ENCODE peak calls at places on chromosome 20, in six cellular contexts. One of them, this sample, is unnamed.

GRCh38 chr20:17202668-17203067 is 24.2 kb upstream of the PCSK2 start:
- DNase-seq in fibroblast of lung: no peak
- DNase-seq in A549: no peak
- DNase-seq in K562: no peak
- DNase-seq in cardiac muscle cell: no peak
- DNase-seq in kidney: no peak
- DNase-seq in this sample: no peak

GRCh38 chr20:20658123-20658522 is 54.3 kb downstream of the RALGAPA2 start:
- DNase-seq in cardiac muscle cell: no peak
- DNase-seq in fibroblast of lung: no peak
- DNase-seq in A549: no peak
- DNase-seq in kidney: no peak
- DNase-seq in K562: no peak
- DNase-seq in this sample: no peak

GRCh38 chr20:5608104-5608447 is 142.1 kb upstream of the SHLD1 start:
- DNase-seq in fibroblast of lung: no peak
- DNase-seq in K562: no peak
- DNase-seq in A549: no peak
- DNase-seq in kidney: no peak
- DNase-seq in cardiac muscle cell: no peak
- DNase-seq in this sample: no peak

GRCh38 chr20:51586005-51586440 is 43.5 kb upstream of the NFATC2 start:
- DNase-seq in kidney: no peak
- DNase-seq in cardiac muscle cell: peak; percentile 77
- DNase-seq in A549: peak; percentile 35
- DNase-seq in fibroblast of lung: peak; percentile 91
- DNase-seq in K562: no peak
- DNase-seq in this sample: no peak

GRCh38 chr20:9739991-9740390 is 98.9 kb downstream of the PAK5 start:
- DNase-seq in kidney: no peak
- DNase-seq in K562: no peak
- DNase-seq in A549: no peak
- DNase-seq in cardiac muscle cell: no peak
- DNase-seq in fibroblast of lung: no peak
- DNase-seq in this sample: no peak

GRCh38 chr20:63097336-63097831 is 90.6 kb upstream of the BHLHE23 start:
- DNase-seq in cardiac muscle cell: no peak
- DNase-seq in A549: no peak
- DNase-seq in kidney: peak; percentile 74
- DNase-seq in K562: no peak
- DNase-seq in fibroblast of lung: no peak
- DNase-seq in this sample: no peak

GRCh38 chr20:21820688-21821087 is 115.2 kb downstream of the PAX1 start:
- DNase-seq in cardiac muscle cell: no peak
- DNase-seq in kidney: no peak
- DNase-seq in fibroblast of lung: no peak
- DNase-seq in A549: no peak
- DNase-seq in K562: no peak
- DNase-seq in this sample: no peak

GRCh38 chr20:57958050-57958420 is 248.2 kb upstream of the PMEPA1 start:
- DNase-seq in fibroblast of lung: no peak
- DNase-seq in A549: no peak
- DNase-seq in kidney: no peak
- DNase-seq in K562: no peak
- DNase-seq in cardiac muscle cell: no peak
- DNase-seq in this sample: no peak

GRCh38 chr20:4782373-4782772 is 60.7 kb downstream of the PRND start:
- DNase-seq in fibroblast of lung: no peak
- DNase-seq in A549: no peak
- DNase-seq in K562: no peak
- DNase-seq in kidney: no peak
- DNase-seq in cardiac muscle cell: no peak
- DNase-seq in this sample: no peak

GRCh38 chr20:24894488-24894887 is 54.6 kb upstream of the CST7 start:
- DNase-seq in fibroblast of lung: no peak
- DNase-seq in A549: no peak
- DNase-seq in K562: no peak
- DNase-seq in cardiac muscle cell: no peak
- DNase-seq in kidney: no peak
- DNase-seq in this sample: no peak

GRCh38 chr20:50876816-50877215 is 54.4 kb downstream of the ADNP start:
- DNase-seq in fibroblast of lung: no peak
- DNase-seq in cardiac muscle cell: no peak
- DNase-seq in kidney: no peak
- DNase-seq in K562: no peak
- DNase-seq in A549: no peak
- DNase-seq in this sample: no peak

GRCh38 chr20:25269833-25270170 is 21.9 kb downstream of the PYGB start:
- DNase-seq in kidney: peak; percentile 49
- DNase-seq in K562: no peak
- DNase-seq in cardiac muscle cell: no peak
- DNase-seq in fibroblast of lung: no peak
- DNase-seq in A549: no peak
- DNase-seq in this sample: no peak

GRCh38 chr20:11186301-11187008 is 512.7 kb upstream of the JAG1 start:
- DNase-seq in A549: no peak
- DNase-seq in K562: no peak
- DNase-seq in cardiac muscle cell: no peak
- DNase-seq in kidney: no peak
- DNase-seq in fibroblast of lung: peak; percentile 33
- DNase-seq in this sample: no peak

GRCh38 chr20:51156041-51156795 is 133.3 kb upstream of the KCNG1 start:
- DNase-seq in kidney: no peak
- DNase-seq in K562: no peak
- DNase-seq in cardiac muscle cell: peak; percentile 94
- DNase-seq in fibroblast of lung: peak; percentile 17
- DNase-seq in A549: no peak
- DNase-seq in this sample: no peak

GRCh38 chr20:46304852-46305251 is 3.4 kb downstream of the CDH22 start:
- DNase-seq in kidney: no peak
- DNase-seq in fibroblast of lung: no peak
- DNase-seq in A549: no peak
- DNase-seq in K562: no peak
- DNase-seq in cardiac muscle cell: no peak
- DNase-seq in this sample: no peak

GRCh38 chr20:41249371-41249770 is 68.2 kb downstream of the ZHX3 start:
- DNase-seq in kidney: peak; percentile 92
- DNase-seq in cardiac muscle cell: peak; percentile 94
- DNase-seq in fibroblast of lung: peak; percentile 92
- DNase-seq in K562: no peak
- DNase-seq in A549: no peak
- DNase-seq in this sample: no peak

GRCh38 chr20:17859616-17860232 is 108.9 kb downstream of the SNX5 start:
- DNase-seq in A549: no peak
- DNase-seq in cardiac muscle cell: no peak
- DNase-seq in fibroblast of lung: no peak
- DNase-seq in K562: no peak
- DNase-seq in kidney: peak; percentile 22
- DNase-seq in this sample: no peak

GRCh38 chr20:31595654-31596411 is 9.3 kb upstream of the ID1 start:
- DNase-seq in A549: peak; percentile 74
- DNase-seq in fibroblast of lung: peak; percentile 83
- DNase-seq in K562: peak; percentile 26
- DNase-seq in kidney: peak; percentile 93
- DNase-seq in cardiac muscle cell: peak; percentile 97
- DNase-seq in this sample: peak; percentile 97

GRCh38 chr20:11585752-11586352 is 331.8 kb upstream of the BTBD3 start:
- DNase-seq in kidney: no peak
- DNase-seq in K562: no peak
- DNase-seq in A549: no peak
- DNase-seq in fibroblast of lung: peak; percentile 5
- DNase-seq in cardiac muscle cell: peak; percentile 27
- DNase-seq in this sample: no peak

GRCh38 chr20:62500237-62500864 is 24.6 kb upstream of the GATA5 start:
- DNase-seq in fibroblast of lung: peak; percentile 32
- DNase-seq in A549: peak; percentile 80
- DNase-seq in kidney: peak; percentile 90
- DNase-seq in cardiac muscle cell: peak; percentile 65
- DNase-seq in K562: peak; percentile 88
- DNase-seq in this sample: peak; percentile 90

GRCh38 chr20:25439328-25439727 is 31.9 kb downstream of the GINS1 start:
- DNase-seq in kidney: no peak
- DNase-seq in fibroblast of lung: no peak
- DNase-seq in cardiac muscle cell: no peak
- DNase-seq in K562: no peak
- DNase-seq in A549: no peak
- DNase-seq in this sample: no peak

GRCh38 chr20:20161611-20162010 is 109.3 kb downstream of the CFAP61 start:
- DNase-seq in K562: no peak
- DNase-seq in kidney: no peak
- DNase-seq in A549: no peak
- DNase-seq in cardiac muscle cell: no peak
- DNase-seq in fibroblast of lung: no peak
- DNase-seq in this sample: no peak

GRCh38 chr20:14609328-14610221 is 272.2 kb upstream of the FLRT3 start:
- DNase-seq in K562: no peak
- DNase-seq in cardiac muscle cell: no peak
- DNase-seq in A549: no peak
- DNase-seq in fibroblast of lung: no peak
- DNase-seq in kidney: no peak
- DNase-seq in this sample: no peak

GRCh38 chr20:26134606-26135005 is 438.0 kb upstream of the ZNF337 start:
- DNase-seq in K562: no peak
- DNase-seq in cardiac muscle cell: no peak
- DNase-seq in fibroblast of lung: no peak
- DNase-seq in A549: no peak
- DNase-seq in kidney: no peak
- DNase-seq in this sample: no peak

GRCh38 chr20:41316602-41317535 is 662 bp downstream of the ZHX3 start:
- DNase-seq in fibroblast of lung: peak; percentile 95
- DNase-seq in K562: peak; percentile 94
- DNase-seq in cardiac muscle cell: peak; percentile 76
- DNase-seq in kidney: peak; percentile 94
- DNase-seq in A549: peak; percentile 87
- DNase-seq in this sample: peak; percentile 44

GRCh38 chr20:5395932-5396727 is 79.4 kb upstream of the PROKR2 start:
- DNase-seq in A549: no peak
- DNase-seq in cardiac muscle cell: no peak
- DNase-seq in kidney: no peak
- DNase-seq in K562: no peak
- DNase-seq in fibroblast of lung: peak; percentile 22
- DNase-seq in this sample: no peak

GRCh38 chr20:10671221-10671849 is 2.5 kb downstream of the JAG1 start:
- DNase-seq in cardiac muscle cell: peak; percentile 95
- DNase-seq in K562: peak; percentile 35
- DNase-seq in A549: peak; percentile 98
- DNase-seq in fibroblast of lung: peak; percentile 85
- DNase-seq in kidney: peak; percentile 95
- DNase-seq in this sample: peak; percentile 57

GRCh38 chr20:11849976-11850670 is 67.6 kb upstream of the BTBD3 start:
- DNase-seq in A549: no peak
- DNase-seq in fibroblast of lung: peak; percentile 84
- DNase-seq in K562: no peak
- DNase-seq in cardiac muscle cell: peak; percentile 73
- DNase-seq in kidney: no peak
- DNase-seq in this sample: peak; percentile 45

GRCh38 chr20:1900321-1900791 is 5.1 kb downstream of the SIRPA start:
- DNase-seq in cardiac muscle cell: peak; percentile 84
- DNase-seq in K562: peak; percentile 39
- DNase-seq in A549: peak; percentile 98
- DNase-seq in kidney: no peak
- DNase-seq in fibroblast of lung: peak; percentile 81
- DNase-seq in this sample: peak; percentile 78

GRCh38 chr20:4775322-4776078 is 53.8 kb downstream of the PRND start:
- DNase-seq in A549: no peak
- DNase-seq in K562: no peak
- DNase-seq in fibroblast of lung: no peak
- DNase-seq in kidney: no peak
- DNase-seq in cardiac muscle cell: no peak
- DNase-seq in this sample: no peak

GRCh38 chr20:48797275-48797825 is 30.4 kb downstream of the PREX1 start:
- DNase-seq in fibroblast of lung: no peak
- DNase-seq in cardiac muscle cell: no peak
- DNase-seq in K562: no peak
- DNase-seq in kidney: no peak
- DNase-seq in A549: no peak
- DNase-seq in this sample: no peak

GRCh38 chr20:62931464-62931863 is 5.2 kb upstream of the DIDO1 start:
- DNase-seq in K562: no peak
- DNase-seq in fibroblast of lung: no peak
- DNase-seq in cardiac muscle cell: no peak
- DNase-seq in kidney: no peak
- DNase-seq in A549: no peak
- DNase-seq in this sample: no peak

DNA sequence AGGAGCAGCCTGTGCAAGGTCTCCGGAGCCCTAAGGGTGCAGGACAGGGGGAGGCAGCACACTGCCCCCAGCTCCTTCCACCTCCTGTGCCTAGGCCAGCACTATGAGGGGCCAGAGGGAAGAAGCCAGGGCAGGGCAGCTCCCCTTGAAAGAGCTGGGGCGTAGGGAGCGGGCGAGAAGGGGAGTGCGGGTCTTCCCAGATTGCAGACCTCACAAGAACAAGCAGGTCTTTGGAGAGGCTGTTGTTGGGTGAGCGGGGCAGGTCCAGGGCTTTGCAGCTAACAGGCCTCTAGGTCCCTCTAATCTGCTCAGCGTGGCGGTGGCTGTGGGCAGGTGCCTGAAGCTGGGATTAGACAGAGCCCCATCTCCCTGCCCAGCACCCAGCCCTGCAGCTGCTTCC is 22.4 kb upstream of the CST1 start:
- DNase-seq in fibroblast of lung: no peak
- DNase-seq in K562: no peak
- DNase-seq in A549: no peak
- DNase-seq in kidney: no peak
- DNase-seq in cardiac muscle cell: no peak
- DNase-seq in this sample: no peak
- H3K4me1 ChIP-seq in fibroblast of lung: no peaks in the 10 kb centered on the region
- H3K4me1 ChIP-seq in K562: no peaks in the 10 kb centered on the region
- H3K4me1 ChIP-seq in A549: no peaks in the 10 kb centered on the region
- H3K4me1 ChIP-seq in kidney: no peaks in the 10 kb centered on the region
- H3K4me1 ChIP-seq in cardiac muscle cell: no peaks in the 10 kb centered on the region
- H3K4me1 ChIP-seq in this sample: no peaks in the 10 kb centered on the region

GRCh38 chr20:32779500-32780215 is 17.5 kb downstream of the DNMT3B start:
- DNase-seq in K562: peak; percentile 87
- DNase-seq in cardiac muscle cell: no peak
- DNase-seq in A549: no peak
- DNase-seq in kidney: no peak
- DNase-seq in fibroblast of lung: no peak
- DNase-seq in this sample: peak; percentile 33
- H3K4me3 ChIP-seq in K562: no peak overlapping the region
- H3K4me3 ChIP-seq in cardiac muscle cell: no peak overlapping the region
- H3K4me3 ChIP-seq in A549: no peak overlapping the region
- H3K4me3 ChIP-seq in kidney: no peak overlapping the region
- H3K4me3 ChIP-seq in fibroblast of lung: no peak overlapping the region
- H3K4me3 ChIP-seq in this sample: no peak overlapping the region

GRCh38 chr20:34711813-34712430 is 7.8 kb downstream of the TP53INP2 start:
- DNase-seq in kidney: no peak
- DNase-seq in A549: no peak
- DNase-seq in fibroblast of lung: no peak
- DNase-seq in K562: no peak
- DNase-seq in cardiac muscle cell: no peak
- DNase-seq in this sample: no peak
- H3K4me1 ChIP-seq in kidney: peaks cover 22% of the 10 kb centered on the region
- H3K4me1 ChIP-seq in A549: peaks cover 30% of the 10 kb centered on the region
- H3K4me1 ChIP-seq in fibroblast of lung: peaks cover 20% of the 10 kb centered on the region
- H3K4me1 ChIP-seq in K562: peaks cover 32% of the 10 kb centered on the region
- H3K4me1 ChIP-seq in cardiac muscle cell: peaks cover 13% of the 10 kb centered on the region
- H3K4me1 ChIP-seq in this sample: peaks cover 5% of the 10 kb centered on the region

DNA sequence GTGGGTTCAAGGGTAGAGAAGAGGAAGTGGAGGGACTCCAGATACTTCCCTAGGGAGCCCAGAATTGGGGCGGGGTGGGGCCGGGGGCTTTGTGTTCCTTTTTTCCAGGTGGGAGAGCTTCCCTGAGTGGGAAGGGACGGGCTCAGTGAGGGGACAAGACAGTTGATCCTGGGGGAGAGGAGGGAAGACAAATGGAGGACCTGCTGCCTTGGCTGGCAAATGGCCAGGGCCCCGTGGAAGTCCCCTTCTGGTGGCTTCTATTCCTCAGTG is 2.6 kb downstream of the CTSZ start:
- DNase-seq in fibroblast of lung: no peak
- DNase-seq in A549: no peak
- DNase-seq in K562: no peak
- DNase-seq in cardiac muscle cell: no peak
- DNase-seq in kidney: peak; percentile 78
- DNase-seq in this sample: no peak
- H3K4me3 ChIP-seq in fibroblast of lung: no peak overlapping the region
- H3K4me3 ChIP-seq in A549: no peak overlapping the region
- H3K4me3 ChIP-seq in K562: no peak overlapping the region
- H3K4me3 ChIP-seq in cardiac muscle cell: no peak overlapping the region
- H3K4me3 ChIP-seq in kidney: no peak overlapping the region
- H3K4me3 ChIP-seq in this sample: no peak overlapping the region

This sample was measured in HAP-1.